ENCODE peak calls at places on chromosomes 5 and 9, in five cellular contexts. F, E, Q, B and X are unnamed samples.

GRCh38 chr9:91111226-91111625 is 250.5 kb downstream of the AUH start:
- DNase-seq in F (no peak), E (no peak), Q (no peak), B (no peak), X (no peak)

GRCh38 chr9:128669786-128670185 is 13.1 kb upstream of the DYNC2I2 start:
- DNase-seq in F (no peak), E (no peak), Q (no peak), B (no peak), X (no peak)

GRCh38 chr9:14538529-14538928 is 154.7 kb downstream of the ZDHHC21 start:
- DNase-seq in F (no peak), E (no peak), Q (no peak), B (no peak), X (no peak)

GRCh38 chr9:114155967-114156294 is 594 bp downstream of the COL27A1 start:
- DNase-seq in F (no peak), E (no peak), Q (no peak), B (no peak), X (peak; percentile 44)

GRCh38 chr9:4844439-4844838 is 51.7 kb downstream of the RCL1 start:
- DNase-seq in F (no peak), E (no peak), Q (no peak), B (no peak), X (no peak)

GRCh38 chr5:174533771-174534221 is 190.6 kb upstream of the MSX2 start:
- DNase-seq in F (peak; percentile 50), E (no peak), Q (no peak), B (no peak), X (peak; percentile 68)

GRCh38 chr5:179409806-179410205 is 64.5 kb upstream of the ADAMTS2 start:
- DNase-seq in F (no peak), E (no peak), Q (peak; percentile 27), B (no peak), X (peak; percentile 57)

GRCh38 chr9:134136117-134136996 is 475 bp downstream of the WDR5 start:
- DNase-seq in F (no peak), E (no peak), Q (peak; percentile 93), B (no peak), X (peak; percentile 41)

GRCh38 chr9:87216036-87216435 is 268.7 kb upstream of the GAS1 start:
- DNase-seq in F (no peak), E (no peak), Q (no peak), B (no peak), X (no peak)

GRCh38 chr5:1505506-1506241 is 18.1 kb downstream of the LPCAT1 start:
- DNase-seq in F (no peak), E (no peak), Q (no peak), B (no peak), X (no peak)

GRCh38 chr9:16715404-16715803 is 155.1 kb downstream of the BNC2 start:
- DNase-seq in F (no peak), E (no peak), Q (no peak), B (no peak), X (no peak)

GRCh38 chr5:34991486-34992238 is 56.1 kb downstream of the AGXT2 start:
- DNase-seq in F (no peak), E (no peak), Q (no peak), B (no peak), X (no peak)

GRCh38 chr5:113692466-113693204 is 179.1 kb downstream of the YTHDC2 start:
- DNase-seq in F (no peak), E (no peak), Q (no peak), B (no peak), X (no peak)

GRCh38 chr9:85610074-85610855 is 131.5 kb downstream of the AGTPBP1 start:
- DNase-seq in F (peak; percentile 73), E (peak; percentile 60), Q (peak; percentile 61), B (peak; percentile 44), X (peak; percentile 74)

GRCh38 chr5:19853616-19854240 is 134.3 kb downstream of the CDH18 start:
- DNase-seq in F (no peak), E (no peak), Q (no peak), B (no peak), X (no peak)

GRCh38 chr5:59496524-59497134 is 396.9 kb downstream of the PDE4D start:
- DNase-seq in F (peak; percentile 60), E (no peak), Q (peak; percentile 10), B (no peak), X (peak; percentile 35)

GRCh38 chr9:757246-757881 is 84.1 kb upstream of the DMRT1 start:
- DNase-seq in F (peak; percentile 60), E (peak; percentile 69), Q (no peak), B (no peak), X (peak; percentile 95)

GRCh38 chr5:138964547-138965174 is 89.5 kb upstream of the LRRTM2 start:
- DNase-seq in F (no peak), E (peak; percentile 60), Q (no peak), B (no peak), X (no peak)

GRCh38 chr9:123561055-123561454 is 205.1 kb downstream of the CRB2 start:
- DNase-seq in F (no peak), E (no peak), Q (no peak), B (no peak), X (no peak)

GRCh38 chr9:96139592-96140251 is 162.3 kb downstream of the HSD17B3 start:
- DNase-seq in F (peak; percentile 48), E (no peak), Q (no peak), B (no peak), X (peak; percentile 84)

GRCh38 chr5:148205865-148206264 is 3.0 kb downstream of the SPINK6 start:
- DNase-seq in F (no peak), E (no peak), Q (no peak), B (no peak), X (no peak)

GRCh38 chr5:96096724-96097123 is 135.1 kb upstream of the ELL2 start:
- DNase-seq in F (no peak), E (no peak), Q (no peak), B (no peak), X (no peak)

GRCh38 chr9:35470894-35471293 is 19.0 kb upstream of the RUSC2 start:
- DNase-seq in F (peak; percentile 75), E (no peak), Q (no peak), B (no peak), X (no peak)

GRCh38 chr5:137220523-137220927 is 278.6 kb downstream of the SPOCK1 start:
- DNase-seq in F (peak; percentile 87), E (peak; percentile 76), Q (peak; percentile 23), B (no peak), X (peak; percentile 58)

GRCh38 chr9:38032266-38032830 is 36.7 kb downstream of the SHB start:
- DNase-seq in F (no peak), E (no peak), Q (no peak), B (no peak), X (no peak)

GRCh38 chr5:616342-617039 is 4.4 kb downstream of the CEP72 start:
- DNase-seq in F (peak; percentile 27), E (no peak), Q (peak; percentile 40), B (no peak), X (peak; percentile 39)

GRCh38 chr9:7328453-7328852 is 471.1 kb downstream of the DMAC1 start:
- DNase-seq in F (no peak), E (peak; percentile 11), Q (no peak), B (no peak), X (no peak)

GRCh38 chr5:135222771-135223170 is 176.3 kb downstream of the MACROH2A1 start:
- DNase-seq in F (no peak), E (no peak), Q (no peak), B (no peak), X (no peak)

GRCh38 chr5:17224858-17225436 is 7.5 kb downstream of the BASP1 start:
- DNase-seq in F (no peak), E (no peak), Q (no peak), B (peak; percentile 59), X (peak; percentile 54)

GRCh38 chr5:140295414-140295813 is 7.5 kb downstream of the PFDN1 start:
- DNase-seq in F (peak; percentile 61), E (peak; percentile 67), Q (no peak), B (no peak), X (peak; percentile 38)

GRCh38 chr5:112960861-112961504 is 15.6 kb upstream of the DCP2 start:
- DNase-seq in F (no peak), E (peak; percentile 61), Q (no peak), B (no peak), X (peak; percentile 25)

DNA sequence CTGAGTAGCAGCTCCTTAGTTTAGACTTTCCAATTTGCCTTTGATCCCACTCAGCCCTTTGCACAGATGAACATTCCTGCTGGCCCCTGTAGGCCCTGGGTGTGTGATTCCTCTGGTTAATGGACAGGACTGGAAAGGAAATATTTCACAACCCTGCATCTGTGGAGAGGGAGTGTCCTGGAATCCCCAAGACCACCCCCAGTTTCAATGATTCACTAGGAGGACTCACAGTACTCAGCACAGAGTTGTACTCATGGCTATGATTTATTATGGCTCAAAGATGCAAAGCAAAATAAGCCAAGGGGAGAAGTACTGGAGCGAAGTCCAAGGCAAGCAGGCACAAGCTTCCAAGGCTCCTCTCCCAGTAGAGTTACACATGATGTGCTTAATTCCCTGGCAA is 42.4 kb upstream of the TJP2 start:
- DNase-seq in F (peak; percentile 26), E (peak; percentile 93), Q (no peak), B (no peak), X (no peak)
- H3K4me3 ChIP-seq in F (no peak overlapping the region), E (peak overlapping the region; percentile 45), Q (no peak overlapping the region), B (no peak overlapping the region), X (no peak overlapping the region)

DNA sequence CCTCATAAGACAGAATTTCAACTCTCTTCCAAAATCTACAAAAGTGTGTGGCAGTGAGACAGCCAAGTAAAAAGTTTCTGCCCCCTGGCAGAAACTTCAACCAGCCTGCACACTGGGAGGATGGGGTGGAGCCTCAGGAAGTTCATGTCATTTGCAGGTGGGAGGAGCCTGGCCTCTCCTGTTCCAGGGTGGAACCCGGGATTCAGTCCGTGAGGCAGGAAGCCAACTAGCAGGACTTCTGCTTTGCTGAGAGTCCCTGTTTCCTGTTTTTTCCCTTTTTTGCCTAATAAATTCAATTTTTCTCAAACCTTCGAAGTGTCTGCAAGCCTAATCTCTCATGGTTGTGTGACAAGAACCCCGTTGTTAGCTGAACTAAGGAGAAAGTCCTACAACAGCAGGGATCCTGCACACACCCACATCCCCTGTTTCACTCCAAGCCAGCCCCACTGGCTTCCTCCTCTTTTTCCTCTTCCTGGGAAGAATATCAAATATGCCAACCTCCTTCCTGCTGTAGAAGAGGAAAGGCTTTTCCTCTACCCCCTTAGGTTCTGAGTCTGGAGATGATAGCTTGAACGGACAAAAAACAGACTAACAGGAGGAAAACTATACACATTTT is 69.3 kb downstream of the ALDH7A1 start:
- DNase-seq in F (peak; percentile 28), E (peak; percentile 40), Q (no peak), B (no peak), X (no peak)
- TF ChIP-seq POLR2A in F (no peak), E (no peak), Q (peak; percentile 51), B (no peak), X (no peak)

GRCh38 chr5:149550608-149551226 is 522 bp downstream of the CSNK1A1 start:
- DNase-seq in F (no peak), E (no peak), Q (peak; percentile 28), B (no peak), X (no peak)
- TF ChIP-seq MYC in F (no peak), E (no peak), Q (no peak), B (no peak), X (no peak)

DNA sequence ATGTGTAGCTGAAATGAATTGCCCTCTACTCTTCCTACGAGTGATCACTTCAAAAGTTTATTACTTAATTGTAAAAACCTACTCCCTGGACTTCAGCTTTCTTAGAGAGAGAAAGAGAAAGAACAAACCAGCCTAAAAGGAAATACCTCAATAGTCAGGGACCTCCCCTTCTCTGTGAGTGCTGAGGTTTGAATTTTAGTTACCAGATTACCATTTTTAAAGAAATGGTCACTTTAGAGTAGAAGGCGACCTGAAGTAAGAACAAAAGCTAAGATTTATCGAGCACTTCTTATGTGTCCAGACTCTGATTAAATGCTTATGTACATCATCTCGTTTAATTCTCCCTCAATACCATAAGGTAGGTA is 11.3 kb downstream of the RAPGEF1 start:
- DNase-seq in F (no peak), E (no peak), Q (no peak), B (no peak), X (no peak)
- H3K4me3 ChIP-seq in F (no peak overlapping the region), E (no peak overlapping the region), Q (no peak overlapping the region), B (peak overlapping the region; percentile 63), X (no peak overlapping the region)